ENCODE peak calls at places on chromosomes 5 and 9, in four cellular contexts. S, P, L and N are unnamed samples.

GRCh38 chr5:74643160-74643562 is 2.6 kb upstream of the ENC1 start:
- DNase-seq in S (no peak), P (no peak), L (no peak), N (no peak)

GRCh38 chr5:43616535-43616934 is 13.6 kb downstream of the NNT start:
- DNase-seq in S (no peak), P (no peak), L (no peak), N (no peak)

GRCh38 chr9:24497671-24498070 is 48.0 kb downstream of the IZUMO3 start:
- DNase-seq in S (no peak), P (no peak), L (no peak), N (no peak)

GRCh38 chr9:77457916-77458592 is 190.1 kb downstream of the GNA14 start:
- DNase-seq in S (peak), P (peak), L (peak), N (no peak)

GRCh38 chr5:133460172-133460758 is 152.1 kb downstream of the FSTL4 start:
- DNase-seq in S (no peak), P (no peak), L (peak), N (no peak)

GRCh38 chr9:111094433-111095421 is 56.5 kb upstream of the LPAR1 start:
- DNase-seq in S (no peak), P (no peak), L (no peak), N (no peak)

GRCh38 chr5:53303105-53303504 is 177.3 kb upstream of the FST start:
- DNase-seq in S (no peak), P (no peak), L (no peak), N (no peak)

GRCh38 chr9:105065119-105066088 is 137.4 kb upstream of the ABCA1 start:
- DNase-seq in S (no peak), P (no peak), L (no peak), N (no peak)

GRCh38 chr9:19114680-19115270 is 12.1 kb upstream of the HAUS6 start:
- DNase-seq in S (no peak), P (no peak), L (no peak), N (no peak)

GRCh38 chr5:169667896-169668674 is 31.0 kb downstream of the DOCK2 start:
- DNase-seq in S (no peak), P (no peak), L (no peak), N (no peak)

GRCh38 chr9:15491950-15492349 is 18.8 kb downstream of the PSIP1 start:
- DNase-seq in S (no peak), P (no peak), L (no peak), N (no peak)

GRCh38 chr5:83085106-83085505 is 7.8 kb downstream of the XRCC4 start:
- DNase-seq in S (no peak), P (no peak), L (no peak), N (no peak)

GRCh38 chr9:136720251-136720886 is 8.0 kb downstream of the DIPK1B start:
- DNase-seq in S (no peak), P (no peak), L (no peak), N (no peak)

GRCh38 chr5:69367697-69368279 is 1.5 kb downstream of the AK6 start:
- DNase-seq in S (no peak), P (no peak), L (no peak), N (no peak)

GRCh38 chr5:98631311-98632054 is 142.0 kb upstream of the RGMB start:
- DNase-seq in S (no peak), P (no peak), L (no peak), N (no peak)

GRCh38 chr5:90015584-90016018 is 394.0 kb downstream of the CETN3 start:
- DNase-seq in S (no peak), P (no peak), L (peak), N (no peak)

GRCh38 chr9:121887553-121888437 is 205.3 kb downstream of the TTLL11 start:
- DNase-seq in S (no peak), P (no peak), L (no peak), N (no peak)

GRCh38 chr9:134318481-134318891 is 7.8 kb upstream of the RXRA start:
- DNase-seq in S (no peak), P (no peak), L (no peak), N (no peak)

GRCh38 chr9:94603259-94603776 is 9.7 kb upstream of the FBP2 start:
- DNase-seq in S (peak), P (peak), L (peak), N (peak)

GRCh38 chr5:916441-917293 is 24.0 kb downstream of the TRIP13 start:
- DNase-seq in S (no peak), P (no peak), L (no peak), N (no peak)

GRCh38 chr5:88279584-88279983 is 10.9 kb upstream of the TMEM161B start:
- DNase-seq in S (no peak), P (no peak), L (no peak), N (no peak)

GRCh38 chr5:62299097-62299496 is 6.9 kb upstream of the KIF2A start:
- DNase-seq in S (no peak), P (no peak), L (no peak), N (no peak)

GRCh38 chr5:110064593-110065268 is 375.0 kb downstream of the MAN2A1 start:
- DNase-seq in S (no peak), P (no peak), L (no peak), N (no peak)

GRCh38 chr5:10536511-10536910 is 27.4 kb upstream of the ANKRD33B start:
- DNase-seq in S (no peak), P (no peak), L (no peak), N (no peak)

GRCh38 chr5:96726802-96727201 is 64.6 kb downstream of the CAST start:
- DNase-seq in S (no peak), P (no peak), L (no peak), N (no peak)

GRCh38 chr5:146540421-146540820 is 24.4 kb upstream of the GPR151 start:
- DNase-seq in S (no peak), P (no peak), L (no peak), N (no peak)

GRCh38 chr5:96640696-96641095 is 21.5 kb upstream of the CAST start:
- DNase-seq in S (no peak), P (no peak), L (no peak), N (no peak)

GRCh38 chr9:942805-943580 is 33.5 kb upstream of the DMRT3 start:
- DNase-seq in S (no peak), P (no peak), L (no peak), N (no peak)

GRCh38 chr5:33146916-33147315 is 293.8 kb upstream of the TARS1 start:
- DNase-seq in S (no peak), P (no peak), L (no peak), N (no peak)

GRCh38 chr9:71594566-71594965 is 173.7 kb downstream of the CEMIP2 start:
- DNase-seq in S (no peak), P (no peak), L (no peak), N (no peak)

GRCh38 chr5:172903790-172904189 is 55.4 kb upstream of the RPL26L1 start:
- DNase-seq in S (no peak), P (no peak), L (no peak), N (peak)

GRCh38 chr9:28956111-28956880 is 1383.0 kb upstream of the C9orf72 start:
- DNase-seq in S (no peak), P (no peak), L (no peak), N (no peak)

GRCh38 chr9:28946648-28947047 is 1373.4 kb upstream of the C9orf72 start:
- DNase-seq in S (no peak), P (no peak), L (no peak), N (no peak)

GRCh38 chr9:28951945-28952344 is 1378.7 kb upstream of the C9orf72 start:
- DNase-seq in S (no peak), P (no peak), L (no peak), N (no peak)
- TF ChIP-seq CTCF in S (no peak), P (no peak), L (no peak), N (no peak)

GRCh38 chr5:142600092-142600491 is 85.8 kb downstream of the FGF1 start:
- DNase-seq in S (no peak), P (no peak), L (no peak), N (no peak)

GRCh38 chr5:142600611-142601360 is 85.1 kb downstream of the FGF1 start:
- DNase-seq in S (no peak), P (peak), L (no peak), N (no peak)

GRCh38 chr5:142605649-142606048 is 80.2 kb downstream of the FGF1 start:
- DNase-seq in S (no peak), P (no peak), L (no peak), N (no peak)

GRCh38 chr5:142601432-142601831 is 84.5 kb downstream of the FGF1 start:
- DNase-seq in S (no peak), P (no peak), L (no peak), N (no peak)

GRCh38 chr5:142602720-142603245 is 83.1 kb downstream of the FGF1 start:
- DNase-seq in S (no peak), P (no peak), L (no peak), N (no peak)
- TF ChIP-seq CTCF in S (no peak), P (no peak), L (no peak), N (no peak)

GRCh38 chr9:34072410-34072809 is 23.7 kb upstream of the UBAP2 start:
- DNase-seq in S (no peak), P (no peak), L (no peak), N (no peak)

GRCh38 chr9:34069831-34070230 is 21.1 kb upstream of the UBAP2 start:
- DNase-seq in S (no peak), P (no peak), L (no peak), N (no peak)

GRCh38 chr9:34072868-34073590 is 24.3 kb upstream of the UBAP2 start:
- DNase-seq in S (no peak), P (no peak), L (no peak), N (no peak)

DNA sequence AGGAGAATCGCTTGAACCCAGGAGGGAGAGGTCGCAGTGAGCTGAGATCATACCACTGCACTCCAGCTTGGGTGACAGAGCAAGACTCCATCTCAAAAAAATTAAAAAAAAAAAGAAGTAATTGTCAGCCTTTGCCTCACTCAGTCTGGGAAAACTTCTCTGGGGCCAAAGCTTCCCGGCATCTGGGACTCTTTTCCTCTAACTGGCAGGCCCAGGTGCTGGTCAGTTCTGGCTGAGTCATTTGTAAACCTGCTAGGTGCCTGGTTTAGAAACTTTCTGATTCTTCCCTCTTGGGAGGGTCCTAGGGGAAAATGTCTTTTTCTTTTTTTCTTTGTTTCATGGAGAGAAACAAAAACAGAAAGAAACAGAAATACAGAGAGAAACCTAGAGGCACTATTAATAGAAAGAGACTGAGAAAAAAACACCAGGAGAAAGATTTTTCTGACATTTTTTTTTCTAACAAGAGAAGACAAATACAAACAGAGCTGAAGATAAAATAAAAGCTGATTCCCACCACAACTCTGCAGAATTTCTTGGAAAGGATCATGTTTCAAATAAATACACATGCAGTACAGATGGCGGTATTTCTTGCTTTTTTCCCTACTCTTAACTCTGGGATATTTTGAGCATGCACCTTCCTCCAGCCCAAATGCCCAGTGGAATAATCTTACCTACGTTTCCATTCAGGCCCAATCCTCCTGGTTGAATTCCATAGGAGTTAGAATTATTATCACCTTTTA is 22.1 kb upstream of the UBAP2 start:
- DNase-seq in S (no peak), P (no peak), L (no peak), N (no peak)
- TF ChIP-seq CTCF in S (no peak), P (no peak), L (no peak), N (no peak)

GRCh38 chr9:13224366-13224765 is 55.1 kb downstream of the MPDZ start:
- DNase-seq in S (no peak), P (no peak), L (no peak), N (no peak)

DNA sequence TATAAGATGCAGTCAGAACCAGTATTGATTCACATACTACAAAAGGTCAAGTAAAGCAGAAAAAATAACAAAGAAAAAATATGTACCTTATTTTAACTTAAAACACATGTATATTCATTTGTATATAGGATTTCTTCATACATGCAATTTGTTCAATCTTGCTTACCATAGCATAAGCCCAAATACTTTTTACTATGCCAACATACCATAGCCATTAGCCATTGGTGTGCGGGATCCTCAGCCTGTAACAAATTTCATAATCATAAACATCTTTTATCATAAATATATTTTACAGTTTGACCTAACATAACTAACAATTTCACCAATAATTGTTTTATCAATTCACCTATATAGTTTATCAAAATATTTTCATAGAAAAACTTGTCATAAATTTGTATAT is 51.1 kb downstream of the MPDZ start:
- DNase-seq in S (no peak), P (no peak), L (no peak), N (no peak)
- TF ChIP-seq CTCF in S (no peak), P (no peak), L (no peak), N (no peak)

DNA sequence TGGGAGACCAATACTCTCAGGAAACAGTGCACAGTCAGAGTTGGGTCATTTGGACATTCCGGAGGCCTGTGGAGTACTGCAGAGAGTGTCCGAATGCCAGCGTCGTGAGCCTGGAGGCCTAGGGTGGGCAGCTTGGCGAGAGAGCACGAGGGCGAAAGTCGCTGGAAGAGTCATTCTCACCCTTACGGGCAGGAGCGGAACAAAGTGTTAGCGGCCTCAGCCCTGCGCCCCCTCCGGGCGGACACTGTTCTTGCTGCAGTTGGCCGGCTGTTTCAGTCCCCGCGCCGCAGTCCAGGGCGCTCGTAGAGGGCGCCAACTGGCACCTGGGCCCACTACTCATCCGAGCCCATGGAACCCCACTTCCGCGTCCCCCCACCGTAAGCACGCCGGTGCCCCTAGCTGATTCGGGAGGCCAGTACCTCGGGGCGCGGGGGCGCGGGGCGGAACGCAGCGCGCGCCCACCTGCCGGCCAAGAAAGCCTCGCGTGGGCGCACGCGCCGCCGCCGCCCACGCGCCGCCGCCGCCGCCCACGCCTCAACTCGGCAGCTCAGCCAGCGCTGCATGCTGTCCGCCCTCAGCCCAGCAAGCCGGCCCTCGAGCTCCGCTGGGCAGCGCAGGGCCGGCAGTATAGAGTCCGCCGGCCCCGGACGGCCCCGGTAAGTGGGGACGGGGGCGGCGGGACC is 99.7 kb upstream of the CCL21 start:
- DNase-seq in S (peak), P (peak), L (no peak), N (no peak)
- TF ChIP-seq CTCF in S (peak), P (peak), L (no peak), N (no peak)

DNA sequence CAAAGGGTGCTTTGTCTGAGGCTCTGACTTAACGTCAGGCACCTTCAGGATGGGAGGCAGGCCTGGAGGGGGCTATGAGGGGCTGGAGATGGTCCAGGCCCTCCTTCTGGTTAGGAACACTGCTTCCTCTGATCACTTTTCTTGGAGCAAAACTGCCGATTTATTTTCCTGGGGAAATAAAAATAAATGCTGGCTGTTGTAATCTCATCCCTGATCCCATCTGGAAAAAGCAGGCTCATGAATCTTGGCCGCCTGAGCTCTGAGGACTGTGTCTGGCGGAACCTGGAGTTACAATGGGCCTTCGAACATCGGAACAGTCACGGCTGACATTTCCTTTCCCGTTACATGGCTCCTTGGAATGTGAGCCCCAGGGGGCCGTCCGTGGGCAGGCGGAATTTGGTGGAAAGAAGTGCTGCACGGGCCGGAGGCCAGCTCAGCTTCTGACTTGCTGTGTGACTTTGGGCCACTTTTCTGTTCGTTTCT is 157.8 kb downstream of the RGS3 start:
- DNase-seq in S (no peak), P (no peak), L (no peak), N (peak)
- TF ChIP-seq CTCF in S (no peak), P (no peak), L (no peak), N (no peak)